ENCODE peak calls at places on chromosome 14, in nine cellular contexts. L is endodermal cell, N is spleen, F is tibial artery, Y is thyroid gland, M is transverse colon, X is right lobe of liver, W is IMR-90, A is prostate gland. V is an unnamed sample.

GRCh38 chr14:96204151-96205058 is at the start of gene BDKRB2:
- DNase-seq in L (peak), N (peak), F (peak), Y (peak), M (peak), X (no peak), W (peak), A (peak), V (no peak)

GRCh38 chr14:89845346-89845745 is 109.2 kb downstream of the EFCAB11 start:
- DNase-seq in L (no peak), N (no peak), F (no peak), Y (no peak), M (no peak), X (no peak), W (peak), A (no peak), V (no peak)

GRCh38 chr14:72809063-72809462 is 84.8 kb downstream of the DPF3 start:
- DNase-seq in L (no peak), N (no peak), F (no peak), Y (no peak), M (no peak), X (no peak), W (no peak), A (no peak), V (no peak)

GRCh38 chr14:28141662-28142061 is 624.9 kb upstream of the FOXG1 start:
- DNase-seq in L (no peak), N (no peak), F (no peak), Y (no peak), M (no peak), X (no peak), W (no peak), A (no peak), V (no peak)

GRCh38 chr14:23365353-23366162 is 586 bp upstream of the EFS start:
- DNase-seq in L (peak), N (peak), F (no peak), Y (peak), M (no peak), X (no peak), W (peak), A (peak), V (no peak)

GRCh38 chr14:103576371-103577024 is 13.7 kb downstream of the COA8 start:
- DNase-seq in L (peak), N (peak), F (peak), Y (peak), M (peak), X (peak), W (peak), A (peak), V (peak)

GRCh38 chr14:29999013-29999539 is 71.4 kb upstream of the PRKD1 start:
- DNase-seq in L (no peak), N (no peak), F (no peak), Y (no peak), M (no peak), X (no peak), W (no peak), A (no peak), V (no peak)

GRCh38 chr14:54191846-54192245 is 205.0 kb upstream of the CDKN3 start:
- DNase-seq in L (no peak), N (no peak), F (no peak), Y (no peak), M (no peak), X (no peak), W (no peak), A (no peak), V (no peak)

GRCh38 chr14:26199599-26200370 is 398.0 kb downstream of the NOVA1 start:
- DNase-seq in L (no peak), N (no peak), F (no peak), Y (no peak), M (no peak), X (no peak), W (no peak), A (no peak), V (no peak)

GRCh38 chr14:22084393-22085281 is 411.0 kb upstream of the OR4E1 start:
- DNase-seq in L (no peak), N (no peak), F (no peak), Y (no peak), M (no peak), X (no peak), W (peak), A (peak), V (no peak)

GRCh38 chr14:51653096-51653814 is 1.5 kb downstream of the FRMD6 start:
- DNase-seq in L (peak), N (no peak), F (no peak), Y (no peak), M (no peak), X (no peak), W (peak), A (no peak), V (no peak)

GRCh38 chr14:24911324-24912095 is 138.4 kb downstream of the STXBP6 start:
- DNase-seq in L (no peak), N (no peak), F (peak), Y (no peak), M (no peak), X (no peak), W (peak), A (no peak), V (no peak)

GRCh38 chr14:64806862-64807495 is 72.7 kb downstream of the SPTB start:
- DNase-seq in L (no peak), N (no peak), F (no peak), Y (no peak), M (no peak), X (no peak), W (no peak), A (no peak), V (no peak)

GRCh38 chr14:93688239-93688666 is 100.0 kb downstream of the PRIMA1 start:
- DNase-seq in L (peak), N (no peak), F (no peak), Y (no peak), M (no peak), X (no peak), W (no peak), A (no peak), V (no peak)

GRCh38 chr14:25122188-25122587 is 72.2 kb upstream of the STXBP6 start:
- DNase-seq in L (no peak), N (no peak), F (no peak), Y (no peak), M (no peak), X (no peak), W (no peak), A (no peak), V (no peak)

GRCh38 chr14:23146423-23146910 is 27.4 kb upstream of the CEBPE start:
- DNase-seq in L (peak), N (no peak), F (no peak), Y (no peak), M (no peak), X (no peak), W (no peak), A (no peak), V (no peak)

GRCh38 chr14:33564774-33565630 is 385.9 kb downstream of the EGLN3 start:
- DNase-seq in L (peak), N (no peak), F (no peak), Y (no peak), M (no peak), X (no peak), W (peak), A (no peak), V (no peak)

GRCh38 chr14:80543211-80543610 is 331.9 kb upstream of the DIO2 start:
- DNase-seq in L (no peak), N (no peak), F (no peak), Y (no peak), M (no peak), X (no peak), W (no peak), A (no peak), V (no peak)

GRCh38 chr14:88005050-88005481 is at the start of gene GPR65:
- DNase-seq in L (no peak), N (no peak), F (no peak), Y (no peak), M (no peak), X (no peak), W (no peak), A (no peak), V (no peak)

GRCh38 chr14:99318091-99318958 is 46.3 kb upstream of the BCL11B start:
- DNase-seq in L (peak), N (peak), F (no peak), Y (no peak), M (peak), X (no peak), W (no peak), A (no peak), V (peak)

GRCh38 chr14:94310248-94310647 is 12.9 kb downstream of the SERPINA6 start:
- DNase-seq in L (no peak), N (no peak), F (no peak), Y (no peak), M (no peak), X (peak), W (no peak), A (no peak), V (no peak)

DNA sequence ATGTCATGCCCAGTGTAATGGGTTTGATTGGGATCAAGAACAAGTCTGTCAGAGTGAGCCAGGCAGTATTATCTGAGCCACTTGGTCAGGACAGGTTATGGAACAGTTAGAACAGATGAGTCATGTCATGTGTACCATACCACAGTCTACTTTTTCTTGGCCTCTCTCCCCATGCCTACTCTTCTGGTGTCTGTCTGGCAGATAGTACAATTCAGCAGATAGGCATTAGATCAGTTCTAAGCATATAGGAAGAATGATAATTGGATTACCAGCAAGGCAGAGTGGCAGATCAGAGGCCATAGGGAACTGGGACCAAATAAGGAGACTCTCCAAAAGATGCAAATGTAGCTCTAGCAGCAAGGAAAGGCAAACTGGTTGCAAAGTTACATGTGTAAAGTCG is 30.5 kb downstream of the FBXO34 start:
- DNase-seq in L (no peak), N (no peak), F (no peak), Y (no peak), M (no peak), X (no peak), W (peak), A (peak), V (no peak)
- H3K27ac ChIP-seq in L (no peak), N (no peak), F (no peak), Y (no peak), M (no peak), X (no peak), W (no peak), A (no peak), V (no peak)

GRCh38 chr14:68977137-68977740 is 1.9 kb downstream of the ACTN1 start:
- DNase-seq in L (peak), N (peak), F (peak), Y (peak), M (no peak), X (no peak), W (no peak), A (peak), V (no peak)
- H3K4me3 ChIP-seq in L (peak), N (peak), F (peak), Y (peak), M (peak), X (peak), W (peak), A (peak), V (peak)

DNA sequence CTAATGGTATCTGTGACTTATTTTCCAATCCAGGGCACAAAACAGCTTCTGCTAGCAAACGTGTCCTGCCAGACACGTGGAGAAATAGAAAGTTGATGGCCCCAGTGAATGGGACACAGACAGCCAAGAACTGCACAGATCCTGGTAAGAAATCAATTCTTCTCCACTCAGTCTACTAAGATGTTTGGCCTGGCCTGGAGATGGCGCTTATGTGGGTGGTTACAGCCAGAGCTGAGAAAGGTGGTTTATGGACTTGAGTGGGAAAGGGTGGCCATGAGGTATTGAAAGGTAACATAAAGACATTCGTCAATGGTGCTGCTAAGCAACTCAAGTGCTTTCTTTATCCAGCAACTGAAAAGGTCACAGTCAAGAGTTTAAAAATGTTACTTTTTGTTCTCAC is 2.9 kb downstream of the SLC24A4 start:
- DNase-seq in L (peak), N (no peak), F (no peak), Y (no peak), M (no peak), X (no peak), W (no peak), A (no peak), V (no peak)
- TF ChIP-seq CTCF in L (peak), N (no peak), F (no peak), Y (no peak), M (no peak), X (no peak), W (no peak), A (no peak), V (no peak)

GRCh38 chr14:67994561-67994960 is 175.0 kb downstream of the RAD51B start:
- DNase-seq in L (no peak), N (no peak), F (no peak), Y (no peak), M (no peak), X (no peak), W (no peak), A (no peak), V (no peak)
- H3K27ac ChIP-seq in L (no peak), N (no peak), F (no peak), Y (no peak), M (no peak), X (no peak), W (no peak), A (no peak), V (no peak)

DNA sequence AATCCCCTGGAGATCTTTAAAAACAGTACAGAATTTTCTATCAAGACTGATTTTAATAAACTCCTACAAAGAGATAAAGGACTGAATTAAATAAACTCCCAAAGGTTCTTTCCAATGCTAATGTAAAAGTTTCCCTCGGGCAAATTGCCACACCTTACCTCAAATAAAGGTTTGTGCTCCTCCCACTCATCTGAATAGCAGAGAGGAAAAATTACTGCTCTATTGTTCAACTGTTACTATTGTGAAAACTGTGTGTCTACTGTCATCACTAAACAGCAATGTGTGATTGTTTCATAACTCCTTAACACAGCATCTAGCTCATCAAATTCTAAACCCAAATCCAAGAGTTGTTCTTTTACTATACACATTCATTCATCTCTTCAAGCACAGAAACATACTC is 3.2 kb downstream of the SPTLC2 start:
- DNase-seq in L (no peak), N (no peak), F (no peak), Y (no peak), M (no peak), X (no peak), W (no peak), A (no peak), V (no peak)
- H3K4me3 ChIP-seq in L (no peak), N (no peak), F (no peak), Y (no peak), M (no peak), X (no peak), W (no peak), A (no peak), V (no peak)

GRCh38 chr14:61322011-61322798 is 826 bp downstream of the PRKCH start:
- DNase-seq in L (peak), N (peak), F (no peak), Y (peak), M (peak), X (peak), W (no peak), A (peak), V (no peak)

GRCh38 chr14:61320806-61321384 is 484 bp upstream of the PRKCH start:
- DNase-seq in L (no peak), N (no peak), F (no peak), Y (peak), M (no peak), X (no peak), W (no peak), A (peak), V (no peak)

GRCh38 chr14:61322799-61323290 is 1.5 kb downstream of the PRKCH start:
- DNase-seq in L (peak), N (no peak), F (no peak), Y (peak), M (no peak), X (no peak), W (peak), A (peak), V (no peak)

GRCh38 chr14:61319706-61320105 is 1.7 kb upstream of the PRKCH start:
- DNase-seq in L (no peak), N (no peak), F (no peak), Y (peak), M (no peak), X (no peak), W (no peak), A (no peak), V (no peak)

GRCh38 chr14:61321385-61322010 is at the start of gene PRKCH:
- DNase-seq in L (peak), N (peak), F (peak), Y (peak), M (peak), X (peak), W (peak), A (peak), V (no peak)
- TF ChIP-seq CTCF in L (peak), N (no peak), F (no peak), Y (no peak), M (peak), X (no peak), W (no peak), A (no peak), V (no peak)

DNA sequence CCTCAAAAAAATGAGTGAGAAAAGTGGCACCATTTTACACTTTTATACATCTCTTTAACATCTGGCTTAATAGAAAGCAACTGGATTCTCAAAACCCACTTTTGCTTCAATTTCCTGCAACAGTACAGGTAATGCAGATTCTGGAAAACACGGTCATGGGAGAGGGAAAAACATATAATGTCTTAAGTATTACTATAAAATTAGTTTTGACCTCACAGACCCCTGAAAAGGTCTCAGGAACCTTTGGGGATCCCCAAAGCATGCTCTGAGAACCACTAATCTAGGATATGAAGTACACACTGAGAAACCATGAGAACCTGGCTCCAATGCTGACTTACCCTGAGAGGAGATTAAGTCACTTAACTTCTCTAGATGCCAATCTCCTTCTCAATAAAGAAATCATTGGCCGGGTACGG is 64.7 kb downstream of the PPP2R5E start:
- DNase-seq in L (no peak), N (no peak), F (no peak), Y (no peak), M (no peak), X (no peak), W (no peak), A (no peak), V (no peak)
- H3K27ac ChIP-seq in L (no peak), N (peak), F (no peak), Y (no peak), M (peak), X (peak), W (no peak), A (no peak), V (no peak)

GRCh38 chr14:74062809-74063150 is 21.5 kb downstream of the ALDH6A1 start:
- DNase-seq in L (no peak), N (no peak), F (no peak), Y (no peak), M (no peak), X (no peak), W (peak), A (peak), V (no peak)
- H3K4me3 ChIP-seq in L (no peak), N (no peak), F (no peak), Y (no peak), M (no peak), X (no peak), W (no peak), A (no peak), V (no peak)

GRCh38 chr14:104683653-104684448 is 5.6 kb upstream of the INF2 start:
- DNase-seq in L (no peak), N (no peak), F (no peak), Y (no peak), M (no peak), X (no peak), W (no peak), A (no peak), V (no peak)

GRCh38 chr14:104680056-104680805 is 9.2 kb upstream of the INF2 start:
- DNase-seq in L (peak), N (peak), F (peak), Y (peak), M (peak), X (peak), W (peak), A (no peak), V (peak)

GRCh38 chr14:104680806-104681688 is 8.4 kb upstream of the INF2 start:
- DNase-seq in L (no peak), N (peak), F (peak), Y (no peak), M (peak), X (peak), W (peak), A (peak), V (peak)

GRCh38 chr14:104682107-104682593 is 7.3 kb upstream of the INF2 start:
- DNase-seq in L (peak), N (no peak), F (no peak), Y (no peak), M (no peak), X (no peak), W (no peak), A (no peak), V (no peak)

DNA sequence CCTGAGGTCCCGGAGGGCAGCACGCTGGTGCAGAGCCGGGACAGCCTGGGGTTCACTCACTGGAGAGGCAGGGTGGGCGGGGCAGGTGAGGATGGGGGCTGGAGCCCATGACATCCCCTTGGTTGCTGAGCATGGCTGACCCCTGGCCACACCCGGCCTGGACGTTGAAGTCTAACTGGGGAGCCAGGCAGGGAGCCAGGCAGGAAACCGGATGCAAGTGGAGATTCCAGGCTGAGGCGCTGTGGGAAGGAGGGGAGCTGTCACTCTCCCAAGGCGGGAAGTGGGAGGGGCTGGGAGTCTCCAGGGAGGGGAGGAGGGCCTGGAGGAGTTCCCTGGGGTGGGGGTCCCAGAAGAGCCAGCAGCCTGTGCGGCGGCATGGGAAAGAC is 7.7 kb upstream of the INF2 start:
- DNase-seq in L (peak), N (peak), F (peak), Y (peak), M (peak), X (peak), W (peak), A (peak), V (peak)
- TF ChIP-seq CTCF in L (peak), N (no peak), F (no peak), Y (no peak), M (no peak), X (no peak), W (no peak), A (no peak), V (no peak)

DNA sequence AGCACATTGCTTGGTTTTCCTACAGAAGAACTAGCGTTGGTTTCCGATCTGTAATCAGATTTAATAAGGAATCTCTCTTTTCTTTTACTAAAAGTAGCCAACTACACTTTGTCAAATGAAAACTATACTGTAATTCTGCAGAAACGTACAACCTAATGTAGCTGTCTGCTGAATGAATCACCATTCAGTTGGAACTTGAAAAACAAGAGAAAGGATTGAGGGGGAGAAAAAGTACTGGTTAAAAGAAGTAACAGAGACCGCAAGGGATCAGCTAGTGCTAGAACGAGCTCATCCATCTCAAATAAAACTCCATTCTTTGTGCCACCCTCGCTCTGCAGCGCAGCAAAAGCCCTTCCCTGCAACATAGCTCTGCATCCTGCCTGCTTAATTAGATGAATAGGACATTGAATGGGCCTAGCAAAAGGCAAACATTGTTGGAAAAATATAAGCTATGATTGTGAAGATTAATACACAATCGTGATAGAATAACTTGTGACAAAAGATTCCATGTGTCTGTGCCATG is 2.6 kb downstream of the GARIN2 start:
- DNase-seq in L (no peak), N (no peak), F (no peak), Y (no peak), M (no peak), X (no peak), W (peak), A (no peak), V (no peak)
- H3K27ac ChIP-seq in L (no peak), N (no peak), F (no peak), Y (no peak), M (no peak), X (no peak), W (no peak), A (no peak), V (no peak)

V was measured in coronary artery.